ENCODE peak calls at places on chromosomes 2 and 18, in four cellular contexts. M, A, O and F are unnamed samples.
A peak's percentile ranks its signal among the peaks of the same experiment; 100 is the strongest.

GRCh38 chr2:228678110-228678509 is 496.6 kb upstream of the SPHKAP start:
- DNase-seq in O (no peak), M (no peak), A (no peak), F (no peak)

GRCh38 chr2:126175222-126175621 is 480.7 kb upstream of the GYPC start:
- DNase-seq in A (no peak), O (no peak), M (no peak), F (no peak)

GRCh38 chr18:26813043-26813442 is 52.5 kb downstream of the AQP4 start:
- DNase-seq in A (peak; percentile 58), O (no peak), M (no peak), F (peak; percentile 72)

GRCh38 chr18:35436076-35436649 is 59.0 kb upstream of the ZNF396 start:
- DNase-seq in O (no peak), M (no peak), A (peak; percentile 68), F (peak; percentile 41)

GRCh38 chr18:9535430-9535972 is 60.2 kb downstream of the RALBP1 start:
- DNase-seq in A (peak; percentile 24), O (no peak), M (no peak), F (peak; percentile 57)

GRCh38 chr2:30201990-30202389 is 29.3 kb upstream of the LBH start:
- DNase-seq in A (no peak), O (no peak), M (no peak), F (no peak)

GRCh38 chr2:180124273-180124881 is 117.3 kb upstream of the CWC22 start:
- DNase-seq in A (peak; percentile 84), O (no peak), M (no peak), F (peak; percentile 64)

GRCh38 chr2:46325178-46325928 is 28.1 kb downstream of the EPAS1 start:
- DNase-seq in A (no peak), O (no peak), M (no peak), F (peak; percentile 63)

GRCh38 chr2:162582357-162582798 is 238.4 kb downstream of the GCA start:
- DNase-seq in A (peak; percentile 69), O (no peak), M (no peak), F (peak; percentile 37)

GRCh38 chr2:48059975-48060374 is 153.7 kb upstream of the FBXO11 start:
- DNase-seq in A (no peak), M (no peak), O (no peak), F (no peak)

GRCh38 chr2:71609029-71609428 is 155.7 kb downstream of the DYSF start:
- DNase-seq in O (no peak), M (peak; percentile 25), A (no peak), F (no peak)

GRCh38 chr2:61432990-61433389 is 37.9 kb downstream of the USP34 start:
- DNase-seq in A (no peak), O (no peak), M (no peak), F (no peak)

GRCh38 chr2:11344956-11345671 is 678 bp upstream of the ROCK2 start:
- DNase-seq in A (peak; percentile 97), M (no peak), O (no peak), F (peak; percentile 21)

GRCh38 chr18:10526211-10526949 is 553 bp downstream of the NAPG start:
- DNase-seq in O (peak; percentile 10), A (peak; percentile 48), M (no peak), F (no peak)

GRCh38 chr18:58195278-58195721 is 151.3 kb downstream of the NEDD4L start:
- DNase-seq in M (peak; percentile 69), O (no peak), A (no peak), F (peak; percentile 40)

GRCh38 chr2:219418155-219418569 is at the start of gene DES:
- DNase-seq in O (no peak), A (no peak), M (no peak), F (no peak)

GRCh38 chr2:203730076-203730729 is 23.8 kb downstream of the CD28 start:
- DNase-seq in O (no peak), M (no peak), A (no peak), F (peak; percentile 43)

GRCh38 chr2:203733683-203734082 is 27.2 kb downstream of the CD28 start:
- DNase-seq in M (no peak), A (no peak), O (no peak), F (no peak)

GRCh38 chr2:203732953-203733510 is 26.6 kb downstream of the CD28 start:
- DNase-seq in O (no peak), M (no peak), A (no peak), F (no peak)

GRCh38 chr2:203730866-203731265 is 24.4 kb downstream of the CD28 start:
- DNase-seq in M (no peak), O (no peak), A (no peak), F (peak; percentile 42)

GRCh38 chr2:203732072-203732952 is 25.9 kb downstream of the CD28 start:
- DNase-seq in O (no peak), M (no peak), A (no peak), F (no peak)
- H3K4me3 ChIP-seq in O (no peak overlapping the region), M (no peak overlapping the region), A (no peak overlapping the region), F (no peak overlapping the region)

DNA sequence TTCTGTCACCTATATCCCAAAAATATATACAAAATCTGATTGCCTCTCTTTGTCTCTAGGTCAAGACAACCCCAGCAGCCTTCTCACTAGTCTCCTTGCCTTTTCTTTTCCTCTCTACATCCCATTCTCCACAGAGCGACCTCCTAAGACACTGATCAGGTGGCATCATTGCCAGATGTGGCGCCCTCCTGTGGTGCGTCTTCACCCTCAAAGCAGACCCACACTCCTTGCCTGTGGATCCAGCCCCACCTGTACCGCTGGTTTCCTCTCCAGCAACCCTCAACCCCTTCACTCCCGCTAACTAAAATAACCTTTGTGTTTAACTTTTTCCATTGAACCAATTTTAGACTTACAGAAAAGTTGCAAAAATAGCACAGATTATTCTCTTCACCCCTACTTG is 273.3 kb downstream of the GLI2 start:
- DNase-seq in A (peak; percentile 6), O (no peak), M (no peak), F (no peak)
- TF ChIP-seq CTCF in A (peak; percentile 63), O (no peak), M (peak; percentile 6), F (peak; percentile 36)

DNA sequence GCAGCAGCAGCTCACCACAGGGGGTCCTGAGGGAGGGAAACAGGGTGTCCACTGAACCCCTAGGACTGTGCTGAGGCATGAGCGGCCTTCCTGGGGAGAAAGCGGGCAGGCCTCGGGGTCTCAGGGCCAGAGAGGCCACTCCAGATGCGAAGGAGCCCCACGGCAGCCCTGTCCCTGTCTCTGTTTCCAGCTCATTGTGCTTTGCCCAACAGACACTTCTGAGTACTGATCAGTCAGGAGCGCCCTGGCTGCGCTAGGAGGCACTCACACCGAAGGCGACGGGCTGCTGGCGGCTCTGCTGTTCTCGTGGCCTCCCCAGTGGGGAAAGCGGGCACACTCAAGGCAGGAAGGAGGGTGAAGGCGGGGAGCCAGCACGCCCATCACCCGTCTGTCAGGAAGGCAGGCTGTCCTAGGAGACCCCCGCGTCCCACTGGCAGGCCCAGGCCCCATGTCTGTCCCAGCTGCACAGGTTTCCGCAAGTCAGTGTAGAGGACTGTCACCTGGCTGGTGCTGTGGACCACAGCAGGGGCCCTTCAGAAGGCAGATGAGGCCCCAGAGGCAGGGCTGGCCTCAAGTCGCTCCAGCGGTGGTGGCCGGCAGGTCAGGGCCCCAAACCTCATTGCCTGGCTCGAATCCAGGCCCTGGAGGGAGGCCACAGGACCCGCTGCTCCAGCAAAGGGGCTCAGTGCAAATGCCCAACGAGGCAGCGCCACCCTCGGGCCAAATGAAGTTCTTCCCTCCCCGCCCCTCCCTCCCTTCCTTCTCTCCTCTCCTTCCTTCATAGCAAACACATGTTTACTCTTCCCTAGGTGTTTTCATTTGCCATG is 6.8 kb downstream of the ESPNL start:
- DNase-seq in A (peak; percentile 49), M (peak; percentile 51), O (no peak), F (no peak)
- H3K4me3 ChIP-seq in A (peak overlapping the region; percentile 65), M (no peak overlapping the region), O (peak overlapping the region; percentile 9), F (no peak overlapping the region)

GRCh38 chr2:65443509-65444200 is 11.3 kb upstream of the SPRED2 start:
- DNase-seq in O (no peak), M (no peak), A (no peak), F (no peak)
- TF ChIP-seq CTCF in O (no peak), M (no peak), A (no peak), F (no peak)

GRCh38 chr2:207764096-207764630 is 5.5 kb downstream of the FZD5 start:
- DNase-seq in M (no peak), A (no peak), O (no peak), F (no peak)
- H3K4me3 ChIP-seq in M (no peak overlapping the region), A (no peak overlapping the region), O (no peak overlapping the region), F (no peak overlapping the region)

GRCh38 chr2:135528006-135528405 is 3.0 kb downstream of the ZRANB3 start:
- DNase-seq in A (no peak), O (no peak), M (no peak), F (no peak)
- TF ChIP-seq CTCF in A (no peak), O (no peak), M (no peak), F (no peak)

GRCh38 chr18:79485788-79486355 is 90.1 kb downstream of the NFATC1 start:
- DNase-seq in O (no peak), A (peak; percentile 6), M (peak; percentile 5), F (no peak)
- H3K4me3 ChIP-seq in O (no peak overlapping the region), A (no peak overlapping the region), M (no peak overlapping the region), F (no peak overlapping the region)

GRCh38 chr2:200129756-200130462 is 174.5 kb downstream of the MAIP1 start:
- DNase-seq in M (no peak), A (peak; percentile 43), O (no peak), F (peak; percentile 91)

GRCh38 chr2:200125463-200125862 is 170.1 kb downstream of the MAIP1 start:
- DNase-seq in A (no peak), M (no peak), O (no peak), F (no peak)

GRCh38 chr2:200131307-200131706 is 175.2 kb upstream of the SPATS2L start:
- DNase-seq in M (no peak), A (peak; percentile 80), O (no peak), F (peak; percentile 34)

GRCh38 chr2:200130762-200131166 is 175.4 kb downstream of the MAIP1 start:
- DNase-seq in O (no peak), A (peak; percentile 82), M (no peak), F (peak; percentile 37)

GRCh38 chr2:200127852-200128251 is 172.5 kb downstream of the MAIP1 start:
- DNase-seq in M (no peak), O (no peak), A (no peak), F (no peak)
- TF ChIP-seq CTCF in M (no peak), O (no peak), A (no peak), F (no peak)